ENCODE peak calls at places on chromosome 5, in five cellular contexts. G, P, U, A and J are unnamed samples.

GRCh38 chr5:59559323-59559722 is 334.2 kb downstream of the PDE4D start:
- DNase-seq in G (no peak), P (no peak), U (no peak), A (no peak), J (no peak)

GRCh38 chr5:125961150-125961549 is 462.1 kb upstream of the GRAMD2B start:
- DNase-seq in G (no peak), P (no peak), U (no peak), A (no peak), J (no peak)

GRCh38 chr5:122871669-122872068 is 26.3 kb downstream of the SNX24 start:
- DNase-seq in G (peak), P (no peak), U (no peak), A (no peak), J (no peak)

GRCh38 chr5:91651704-91652103 is 268.6 kb upstream of the ARRDC3 start:
- DNase-seq in G (no peak), P (no peak), U (no peak), A (peak), J (no peak)

GRCh38 chr5:36656556-36656955 is 50.1 kb downstream of the SLC1A3 start:
- DNase-seq in G (no peak), P (peak), U (no peak), A (no peak), J (no peak)

GRCh38 chr5:173283318-173284288 is 44.6 kb downstream of the STC2 start:
- DNase-seq in G (peak), P (peak), U (peak), A (peak), J (peak)

GRCh38 chr5:143435207-143435657 is 31.7 kb upstream of the NR3C1 start:
- DNase-seq in G (no peak), P (no peak), U (no peak), A (no peak), J (no peak)

GRCh38 chr5:157345067-157345466 is 79.1 kb downstream of the CYFIP2 start:
- DNase-seq in G (no peak), P (no peak), U (no peak), A (no peak), J (no peak)

GRCh38 chr5:125049721-125050357 is 303.4 kb upstream of the ZNF608 start:
- DNase-seq in G (no peak), P (no peak), U (no peak), A (no peak), J (no peak)